ENCODE peak calls at places on chromosomes 3 and 15, in six cellular contexts. U, A, Q, E, S and T are unnamed samples.

GRCh38 chr3:12967751-12968209 is 105.4 kb downstream of the IQSEC1 start:
- DNase-seq in S (peak; percentile 96), A (peak; percentile 95), Q (peak; percentile 89), E (peak; percentile 88), U (peak; percentile 87), T (peak; percentile 57)

GRCh38 chr15:63134245-63134644 is 12.6 kb downstream of the LACTB start:
- DNase-seq in S (no peak), U (no peak), Q (no peak), E (no peak), A (no peak), T (no peak)

GRCh38 chr3:183317886-183318845 is 65.1 kb downstream of the B3GNT5 start:
- DNase-seq in U (no peak), A (no peak), S (no peak), E (no peak), Q (no peak), T (no peak)

GRCh38 chr3:120344349-120344748 is 4.8 kb downstream of the LRRC58 start:
- DNase-seq in Q (no peak), U (no peak), A (peak; percentile 34), S (no peak), E (no peak), T (no peak)

GRCh38 chr3:52056521-52056967 is at the start of gene DUSP7:
- DNase-seq in Q (peak; percentile 21), A (peak; percentile 79), E (no peak), S (peak; percentile 93), U (peak; percentile 67), T (no peak)

GRCh38 chr3:15205934-15206661 is at the start of gene CAPN7:
- DNase-seq in U (peak; percentile 96), A (peak; percentile 97), E (peak; percentile 94), S (peak; percentile 98), Q (peak; percentile 87), T (peak; percentile 77)

GRCh38 chr3:3800076-3800448 is 831 bp downstream of the LRRN1 start:
- DNase-seq in Q (no peak), S (no peak), E (no peak), A (no peak), U (peak; percentile 43), T (no peak)

GRCh38 chr15:66834863-66835557 is 133.0 kb downstream of the SMAD6 start:
- DNase-seq in Q (no peak), E (no peak), S (no peak), U (no peak), A (no peak), T (no peak)

GRCh38 chr3:24943961-24944360 is 449.3 kb upstream of the THRB start:
- DNase-seq in U (no peak), S (no peak), A (no peak), E (no peak), Q (no peak), T (no peak)

GRCh38 chr3:165446555-165446954 is 250.4 kb upstream of the SLITRK3 start:
- DNase-seq in Q (no peak), E (no peak), U (no peak), S (no peak), A (peak; percentile 6), T (no peak)

GRCh38 chr3:181383201-181383600 is 328.5 kb upstream of the SOX2 start:
- DNase-seq in U (no peak), S (no peak), E (no peak), Q (no peak), A (no peak), T (no peak)

GRCh38 chr3:17014734-17015133 is 130.0 kb downstream of the PLCL2 start:
- DNase-seq in U (no peak), S (no peak), E (no peak), A (no peak), Q (no peak), T (no peak)

GRCh38 chr3:41288785-41289184 is 89.5 kb downstream of the CTNNB1 start:
- DNase-seq in Q (no peak), U (no peak), S (no peak), E (no peak), A (no peak), T (no peak)

GRCh38 chr3:152623286-152623685 is 211.6 kb upstream of the P2RY1 start:
- DNase-seq in A (no peak), Q (no peak), S (no peak), E (no peak), U (no peak), T (no peak)

GRCh38 chr15:59294961-59295741 is 77.5 kb downstream of the MYO1E start:
- DNase-seq in U (no peak), E (no peak), S (peak; percentile 83), A (no peak), Q (no peak), T (no peak)
- TF ChIP-seq CTCF in U (no peak), E (no peak), S (no peak), A (no peak), Q (no peak), T (no peak)

DNA sequence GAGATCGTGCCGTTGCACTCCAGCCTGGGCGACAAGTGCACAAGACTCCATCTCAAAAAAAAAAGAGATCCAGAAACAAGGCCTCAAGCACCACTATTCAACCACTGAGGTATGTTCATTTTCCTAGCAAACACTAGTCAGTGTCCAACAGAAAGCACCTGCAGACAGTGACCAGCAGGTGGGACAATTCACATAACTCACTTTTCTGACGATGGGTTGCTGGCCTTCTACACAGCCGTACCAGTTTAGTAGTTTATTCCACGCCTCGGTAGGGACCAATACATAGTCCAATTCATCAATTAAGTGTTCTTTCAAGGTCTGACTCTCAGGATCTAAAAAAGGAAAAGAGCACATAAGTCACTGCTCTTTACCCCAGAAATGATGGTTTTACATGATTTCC is 12.4 kb downstream of the USP4 start:
- DNase-seq in A (no peak), Q (no peak), E (no peak), U (no peak), S (no peak), T (no peak)
- TF ChIP-seq CTCF in A (peak; percentile 23), Q (no peak), E (no peak), U (peak; percentile 37), S (no peak), T (no peak)

GRCh38 chr3:67605377-67605776 is 49.0 kb downstream of the SUCLG2 start:
- DNase-seq in U (no peak), Q (peak; percentile 3), E (no peak), S (no peak), A (no peak), T (no peak)
- TF ChIP-seq CTCF in U (no peak), Q (peak; percentile 27), E (no peak), S (no peak), A (no peak), T (no peak)

GRCh38 chr3:134267996-134268395 is 17.3 kb upstream of the RYK start:
- DNase-seq in A (no peak), Q (no peak), U (no peak), E (no peak), S (no peak), T (no peak)
- TF ChIP-seq CTCF in A (no peak), Q (no peak), U (no peak), E (no peak), S (no peak), T (no peak)

DNA sequence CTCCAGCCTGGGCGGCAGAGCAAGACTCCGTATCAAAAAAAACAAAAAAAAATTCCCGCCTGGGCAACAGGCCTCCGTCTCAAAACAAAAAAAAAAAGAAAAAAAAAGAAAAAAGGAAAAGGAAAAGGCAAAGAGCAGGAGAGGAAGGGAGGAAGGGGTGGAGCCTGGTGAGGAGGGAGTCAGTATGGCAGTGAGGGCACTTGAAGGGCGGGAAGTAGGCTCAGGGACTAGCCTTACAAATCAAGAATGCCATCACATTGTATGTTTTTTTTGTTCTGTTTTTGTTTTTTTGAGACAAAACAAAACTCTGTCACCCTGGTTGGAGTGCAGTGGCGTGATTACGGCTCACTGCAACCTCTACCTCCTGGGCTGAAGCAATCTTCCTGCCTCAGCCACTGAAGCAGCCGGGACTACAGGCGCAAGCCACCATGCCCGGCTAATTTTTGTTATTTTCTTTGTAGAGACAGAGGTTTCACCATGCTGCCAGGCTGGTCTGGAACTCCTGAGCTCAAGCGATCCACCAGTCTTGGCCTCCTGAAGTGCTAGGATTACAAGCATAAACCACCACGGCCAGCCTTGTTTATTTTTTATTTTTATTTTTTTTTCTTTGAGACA is 10.4 kb upstream of the PIK3CB start:
- DNase-seq in S (no peak), E (no peak), A (no peak), U (peak; percentile 10), Q (no peak), T (no peak)
- TF ChIP-seq CTCF in S (no peak), E (no peak), A (no peak), U (no peak), Q (no peak), T (no peak)